ENCODE peak calls at places on chromosomes 13 and 19, in nine cellular contexts. Y is C1 segment of cervical spinal cord; M is NCI-H446 treated with DMSO at 0.1 percent for 48 hours; K is activated CD4-positive, CD25-positive, alpha-beta regulatory T cell treated with anti-CD3 and anti-CD28 coated beads, Interleukin-2, amount 50 U/mL, for 16 hours; T is stimulated activated CD8-positive, alpha-beta memory T cell treated with anti-CD3 and anti-CD28 coated beads, Interleukin-2, amount 100 ng/mL, for 1 hour; J is hippocampal formation; F is nephron progenitor cell; L is substantia nigra; A is breast epithelium. R is an unnamed sample.

GRCh38 chr19:13095393-13095784 is 7.3 kb downstream of the LYL1 start:
- DNase-seq in Y (no peak), M (no peak), K (no peak), T (no peak), J (no peak), F (peak; percentile 42), L (no peak), A (no peak), R (no peak)

GRCh38 chr13:99467764-99468163 is 33.5 kb upstream of the TM9SF2 start:
- DNase-seq in Y (no peak), M (no peak), K (no peak), T (no peak), J (no peak), F (no peak), L (no peak), A (no peak), R (no peak)

GRCh38 chr13:40665754-40666057 is 735 bp downstream of the FOXO1 start:
- DNase-seq in Y (no peak), M (no peak), K (no peak), T (peak; percentile 8), J (no peak), F (peak; percentile 56), L (no peak), A (no peak), R (no peak)

GRCh38 chr13:33281951-33282595 is 3.5 kb downstream of the STARD13 start:
- DNase-seq in Y (no peak), M (no peak), K (no peak), T (no peak), J (peak; percentile 76), F (no peak), L (no peak), A (no peak), R (no peak)

GRCh38 chr13:41061075-41061913 is at the start of gene WBP4:
- DNase-seq in Y (peak; percentile 97), M (peak; percentile 85), K (peak; percentile 72), T (peak; percentile 56), J (peak; percentile 96), F (peak; percentile 86), L (peak; percentile 98), A (peak; percentile 94), R (peak; percentile 89)

GRCh38 chr19:7642295-7643046 is 5.6 kb downstream of the STXBP2 start:
- DNase-seq in Y (no peak), M (no peak), K (no peak), T (no peak), J (no peak), F (no peak), L (no peak), A (no peak), R (no peak)

GRCh38 chr13:34302596-34302995 is 484.6 kb downstream of the RFC3 start:
- DNase-seq in Y (no peak), M (no peak), K (no peak), T (no peak), J (no peak), F (no peak), L (no peak), A (no peak), R (no peak)

GRCh38 chr19:50206191-50206590 is 2.8 kb downstream of the MYH14 start:
- DNase-seq in Y (no peak), M (no peak), K (no peak), T (no peak), J (no peak), F (no peak), L (no peak), A (no peak), R (no peak)

GRCh38 chr13:98289339-98289935 is 112.4 kb upstream of the RNF113B start:
- DNase-seq in Y (no peak), M (no peak), K (no peak), T (no peak), J (no peak), F (no peak), L (no peak), A (no peak), R (no peak)

GRCh38 chr19:15213715-15214381 is 13.1 kb upstream of the NOTCH3 start:
- DNase-seq in Y (no peak), M (no peak), K (no peak), T (no peak), J (no peak), F (peak; percentile 46), L (no peak), A (no peak), R (no peak)

GRCh38 chr13:37187110-37187509 is 81.6 kb upstream of the CSNK1A1L start:
- DNase-seq in Y (no peak), M (no peak), K (no peak), T (no peak), J (no peak), F (no peak), L (no peak), A (peak; percentile 29), R (no peak)

GRCh38 chr13:103188688-103189326 is 122.6 kb upstream of the SLC10A2 start:
- DNase-seq in Y (no peak), M (no peak), K (no peak), T (no peak), J (peak; percentile 50), F (no peak), L (no peak), A (no peak), R (peak; percentile 33)

GRCh38 chr13:51687928-51688714 is 103.9 kb downstream of the WDFY2 start:
- DNase-seq in Y (no peak), M (no peak), K (no peak), T (no peak), J (no peak), F (no peak), L (no peak), A (no peak), R (no peak)

GRCh38 chr13:43368003-43368402 is 344.6 kb downstream of the DNAJC15 start:
- DNase-seq in Y (no peak), M (no peak), K (no peak), T (no peak), J (no peak), F (no peak), L (no peak), A (no peak), R (no peak)

GRCh38 chr13:60990032-60990733 is 425.5 kb downstream of the PCDH20 start:
- DNase-seq in Y (no peak), M (no peak), K (no peak), T (no peak), J (no peak), F (no peak), L (no peak), A (no peak), R (no peak)

GRCh38 chr19:16605552-16605951 is 22.5 kb downstream of the MED26 start:
- DNase-seq in Y (no peak), M (peak; percentile 47), K (no peak), T (no peak), J (no peak), F (no peak), L (peak; percentile 24), A (no peak), R (no peak)

R was measured in NCI-H1092.